ENCODE peak calls at places on chromosome 6, in seven cellular contexts. One of them, this sample, is unnamed.

GRCh38 chr6:106490974-106491373 is 130.5 kb downstream of the CRYBG1 start:
- DNase-seq in GM04504: no peak
- DNase-seq in effector memory CD4-positive, alpha-beta T cell: no peak
- DNase-seq in D341Med: no peak
- DNase-seq in neural crest cell: no peak
- DNase-seq in CD8-positive, alpha-beta T cell: no peak
- DNase-seq in AML-193: peak
- DNase-seq in this sample: no peak

GRCh38 chr6:139150915-139151314 is 16.0 kb downstream of the HECA start:
- DNase-seq in GM04504: no peak
- DNase-seq in effector memory CD4-positive, alpha-beta T cell: no peak
- DNase-seq in D341Med: no peak
- DNase-seq in neural crest cell: peak
- DNase-seq in CD8-positive, alpha-beta T cell: no peak
- DNase-seq in AML-193: no peak
- DNase-seq in this sample: no peak

GRCh38 chr6:106163966-106164877 is 78.1 kb downstream of the PRDM1 start:
- DNase-seq in GM04504: peak
- DNase-seq in effector memory CD4-positive, alpha-beta T cell: no peak
- DNase-seq in D341Med: no peak
- DNase-seq in neural crest cell: no peak
- DNase-seq in CD8-positive, alpha-beta T cell: no peak
- DNase-seq in AML-193: peak
- DNase-seq in this sample: peak

GRCh38 chr6:328184-328670 is 35.9 kb downstream of the DUSP22 start:
- DNase-seq in GM04504: peak
- DNase-seq in effector memory CD4-positive, alpha-beta T cell: no peak
- DNase-seq in D341Med: no peak
- DNase-seq in neural crest cell: no peak
- DNase-seq in CD8-positive, alpha-beta T cell: no peak
- DNase-seq in AML-193: no peak
- DNase-seq in this sample: peak

GRCh38 chr6:168158280-168158979 is 79.4 kb upstream of the FRMD1 start:
- DNase-seq in GM04504: peak
- DNase-seq in effector memory CD4-positive, alpha-beta T cell: no peak
- DNase-seq in D341Med: no peak
- DNase-seq in neural crest cell: no peak
- DNase-seq in CD8-positive, alpha-beta T cell: no peak
- DNase-seq in AML-193: no peak
- DNase-seq in this sample: no peak

GRCh38 chr6:142395768-142396231 is 94.0 kb downstream of the ADGRG6 start:
- DNase-seq in GM04504: no peak
- DNase-seq in effector memory CD4-positive, alpha-beta T cell: no peak
- DNase-seq in D341Med: no peak
- DNase-seq in neural crest cell: no peak
- DNase-seq in CD8-positive, alpha-beta T cell: no peak
- DNase-seq in AML-193: no peak
- DNase-seq in this sample: peak

GRCh38 chr6:150069707-150070106 is 786 bp upstream of the ULBP3 start:
- DNase-seq in GM04504: no peak
- DNase-seq in effector memory CD4-positive, alpha-beta T cell: no peak
- DNase-seq in D341Med: no peak
- DNase-seq in neural crest cell: peak
- DNase-seq in CD8-positive, alpha-beta T cell: no peak
- DNase-seq in AML-193: no peak
- DNase-seq in this sample: no peak

GRCh38 chr6:151389640-151390275 is 1.6 kb downstream of the ZBTB2 start:
- DNase-seq in GM04504: peak
- DNase-seq in effector memory CD4-positive, alpha-beta T cell: no peak
- DNase-seq in D341Med: peak
- DNase-seq in neural crest cell: peak
- DNase-seq in CD8-positive, alpha-beta T cell: peak
- DNase-seq in AML-193: peak
- DNase-seq in this sample: no peak

GRCh38 chr6:135675862-135676261 is 175.6 kb upstream of the PDE7B start:
- DNase-seq in GM04504: no peak
- DNase-seq in effector memory CD4-positive, alpha-beta T cell: no peak
- DNase-seq in D341Med: peak
- DNase-seq in neural crest cell: peak
- DNase-seq in CD8-positive, alpha-beta T cell: peak
- DNase-seq in AML-193: peak
- DNase-seq in this sample: peak

GRCh38 chr6:42368156-42368555 is 83.6 kb downstream of the TRERF1 start:
- DNase-seq in GM04504: no peak
- DNase-seq in effector memory CD4-positive, alpha-beta T cell: peak
- DNase-seq in D341Med: no peak
- DNase-seq in neural crest cell: no peak
- DNase-seq in CD8-positive, alpha-beta T cell: peak
- DNase-seq in AML-193: peak
- DNase-seq in this sample: peak

GRCh38 chr6:19796452-19796851 is 40.7 kb upstream of the ID4 start:
- DNase-seq in GM04504: no peak
- DNase-seq in effector memory CD4-positive, alpha-beta T cell: no peak
- DNase-seq in D341Med: no peak
- DNase-seq in neural crest cell: no peak
- DNase-seq in CD8-positive, alpha-beta T cell: no peak
- DNase-seq in AML-193: no peak
- DNase-seq in this sample: no peak

GRCh38 chr6:148064406-148065134 is 278.1 kb upstream of the SASH1 start:
- DNase-seq in GM04504: no peak
- DNase-seq in effector memory CD4-positive, alpha-beta T cell: no peak
- DNase-seq in D341Med: no peak
- DNase-seq in neural crest cell: no peak
- DNase-seq in CD8-positive, alpha-beta T cell: no peak
- DNase-seq in AML-193: no peak
- DNase-seq in this sample: no peak

GRCh38 chr6:24064106-24064505 is 61.9 kb upstream of the NRSN1 start:
- DNase-seq in GM04504: no peak
- DNase-seq in effector memory CD4-positive, alpha-beta T cell: no peak
- DNase-seq in D341Med: peak
- DNase-seq in neural crest cell: no peak
- DNase-seq in CD8-positive, alpha-beta T cell: no peak
- DNase-seq in AML-193: peak
- DNase-seq in this sample: no peak

GRCh38 chr6:44148306-44148705 is 10.3 kb upstream of the CAPN11 start:
- DNase-seq in GM04504: no peak
- DNase-seq in effector memory CD4-positive, alpha-beta T cell: no peak
- DNase-seq in D341Med: no peak
- DNase-seq in neural crest cell: no peak
- DNase-seq in CD8-positive, alpha-beta T cell: no peak
- DNase-seq in AML-193: no peak
- DNase-seq in this sample: no peak

GRCh38 chr6:135212935-135213334 is 31.8 kb downstream of the MYB start:
- DNase-seq in GM04504: peak
- DNase-seq in effector memory CD4-positive, alpha-beta T cell: no peak
- DNase-seq in D341Med: no peak
- DNase-seq in neural crest cell: no peak
- DNase-seq in CD8-positive, alpha-beta T cell: no peak
- DNase-seq in AML-193: no peak
- DNase-seq in this sample: no peak

GRCh38 chr6:79167931-79168694 is 66.4 kb downstream of the HMGN3 start:
- DNase-seq in GM04504: no peak
- DNase-seq in effector memory CD4-positive, alpha-beta T cell: no peak
- DNase-seq in D341Med: no peak
- DNase-seq in neural crest cell: no peak
- DNase-seq in CD8-positive, alpha-beta T cell: no peak
- DNase-seq in AML-193: no peak
- DNase-seq in this sample: no peak

GRCh38 chr6:30647802-30648460 is 998 bp downstream of the C6orf136 start:
- DNase-seq in GM04504: no peak
- DNase-seq in effector memory CD4-positive, alpha-beta T cell: no peak
- DNase-seq in D341Med: peak
- DNase-seq in neural crest cell: no peak
- DNase-seq in CD8-positive, alpha-beta T cell: no peak
- DNase-seq in AML-193: peak
- DNase-seq in this sample: no peak

GRCh38 chr6:112743343-112743742 is 396.2 kb downstream of the RFPL4B start:
- DNase-seq in GM04504: no peak
- DNase-seq in effector memory CD4-positive, alpha-beta T cell: no peak
- DNase-seq in D341Med: no peak
- DNase-seq in neural crest cell: no peak
- DNase-seq in CD8-positive, alpha-beta T cell: no peak
- DNase-seq in AML-193: no peak
- DNase-seq in this sample: no peak

GRCh38 chr6:111565316-111566221 is 40.1 kb downstream of the TRAF3IP2 start:
- DNase-seq in GM04504: no peak
- DNase-seq in effector memory CD4-positive, alpha-beta T cell: no peak
- DNase-seq in D341Med: peak
- DNase-seq in neural crest cell: no peak
- DNase-seq in CD8-positive, alpha-beta T cell: no peak
- DNase-seq in AML-193: no peak
- DNase-seq in this sample: peak

GRCh38 chr6:28269492-28269891 is 2.5 kb downstream of the ZSCAN26 start:
- DNase-seq in GM04504: peak
- DNase-seq in effector memory CD4-positive, alpha-beta T cell: no peak
- DNase-seq in D341Med: no peak
- DNase-seq in neural crest cell: no peak
- DNase-seq in CD8-positive, alpha-beta T cell: no peak
- DNase-seq in AML-193: peak
- DNase-seq in this sample: no peak

GRCh38 chr6:162014069-162014811 is 713.3 kb downstream of the PRKN start:
- DNase-seq in GM04504: no peak
- DNase-seq in effector memory CD4-positive, alpha-beta T cell: no peak
- DNase-seq in D341Med: no peak
- DNase-seq in neural crest cell: no peak
- DNase-seq in CD8-positive, alpha-beta T cell: no peak
- DNase-seq in AML-193: no peak
- DNase-seq in this sample: no peak

GRCh38 chr6:14792118-14792955 is 453.5 kb upstream of the JARID2 start:
- DNase-seq in GM04504: peak
- DNase-seq in effector memory CD4-positive, alpha-beta T cell: no peak
- DNase-seq in D341Med: no peak
- DNase-seq in neural crest cell: no peak
- DNase-seq in CD8-positive, alpha-beta T cell: no peak
- DNase-seq in AML-193: no peak
- DNase-seq in this sample: no peak

GRCh38 chr6:136822051-136822378 is 377 bp upstream of the PEX7 start:
- DNase-seq in GM04504: no peak
- DNase-seq in effector memory CD4-positive, alpha-beta T cell: peak
- DNase-seq in D341Med: no peak
- DNase-seq in neural crest cell: no peak
- DNase-seq in CD8-positive, alpha-beta T cell: no peak
- DNase-seq in AML-193: peak
- DNase-seq in this sample: peak

GRCh38 chr6:167828325-167828956 is 1.7 kb downstream of the AFDN start:
- DNase-seq in GM04504: no peak
- DNase-seq in effector memory CD4-positive, alpha-beta T cell: no peak
- DNase-seq in D341Med: no peak
- DNase-seq in neural crest cell: no peak
- DNase-seq in CD8-positive, alpha-beta T cell: no peak
- DNase-seq in AML-193: no peak
- DNase-seq in this sample: no peak

GRCh38 chr6:134431306-134431919 is 113.5 kb upstream of the SGK1 start:
- DNase-seq in GM04504: no peak
- DNase-seq in effector memory CD4-positive, alpha-beta T cell: no peak
- DNase-seq in D341Med: no peak
- DNase-seq in neural crest cell: no peak
- DNase-seq in CD8-positive, alpha-beta T cell: no peak
- DNase-seq in AML-193: no peak
- DNase-seq in this sample: no peak

GRCh38 chr6:145836170-145836569 is 21.6 kb upstream of the FBXO30 start:
- DNase-seq in GM04504: peak
- DNase-seq in effector memory CD4-positive, alpha-beta T cell: no peak
- DNase-seq in D341Med: no peak
- DNase-seq in neural crest cell: no peak
- DNase-seq in CD8-positive, alpha-beta T cell: no peak
- DNase-seq in AML-193: no peak
- DNase-seq in this sample: no peak